ENCODE peak calls at places on chromosomes 13 and 19, in five cellular contexts. One of them, this sample, is unnamed. For H3K27me3, the result is how much of the 10 kb centered on the place peaks cover.

GRCh38 chr19:54252243-54252642 is 4.8 kb downstream of the LILRB5 start:
- DNase-seq in neural progenitor cell: no peak
- DNase-seq in thoracic aorta: no peak
- DNase-seq in stomach: no peak
- DNase-seq in effector memory CD4-positive, alpha-beta T cell: no peak
- DNase-seq in this sample: no peak

GRCh38 chr19:29089315-29089855 is 123.6 kb downstream of the UQCRFS1 start:
- DNase-seq in neural progenitor cell: no peak
- DNase-seq in thoracic aorta: no peak
- DNase-seq in stomach: no peak
- DNase-seq in effector memory CD4-positive, alpha-beta T cell: no peak
- DNase-seq in this sample: no peak

GRCh38 chr13:99652141-99652540 is 150.9 kb downstream of the TM9SF2 start:
- DNase-seq in neural progenitor cell: no peak
- DNase-seq in thoracic aorta: no peak
- DNase-seq in stomach: no peak
- DNase-seq in effector memory CD4-positive, alpha-beta T cell: no peak
- DNase-seq in this sample: no peak

GRCh38 chr19:50319156-50319555 is 10.0 kb downstream of the KCNC3 start:
- DNase-seq in neural progenitor cell: no peak
- DNase-seq in thoracic aorta: no peak
- DNase-seq in stomach: no peak
- DNase-seq in effector memory CD4-positive, alpha-beta T cell: no peak
- DNase-seq in this sample: no peak

GRCh38 chr19:34149873-34150272 is 22.4 kb upstream of the LSM14A start:
- DNase-seq in neural progenitor cell: no peak
- DNase-seq in thoracic aorta: no peak
- DNase-seq in stomach: no peak
- DNase-seq in effector memory CD4-positive, alpha-beta T cell: no peak
- DNase-seq in this sample: no peak

GRCh38 chr13:24097064-24097463 is 63.5 kb upstream of the SPATA13 start:
- DNase-seq in neural progenitor cell: no peak
- DNase-seq in thoracic aorta: no peak
- DNase-seq in stomach: no peak
- DNase-seq in effector memory CD4-positive, alpha-beta T cell: no peak
- DNase-seq in this sample: no peak

GRCh38 chr13:101019126-101019525 is 344.5 kb upstream of the TMTC4 start:
- DNase-seq in neural progenitor cell: no peak
- DNase-seq in thoracic aorta: no peak
- DNase-seq in stomach: no peak
- DNase-seq in effector memory CD4-positive, alpha-beta T cell: no peak
- DNase-seq in this sample: no peak

GRCh38 chr13:33761744-33762143 is 56.2 kb upstream of the RFC3 start:
- DNase-seq in neural progenitor cell: peak
- DNase-seq in thoracic aorta: no peak
- DNase-seq in stomach: no peak
- DNase-seq in effector memory CD4-positive, alpha-beta T cell: no peak
- DNase-seq in this sample: no peak

GRCh38 chr13:112953591-112954487 is 15.2 kb upstream of the MCF2L start:
- DNase-seq in neural progenitor cell: no peak
- DNase-seq in thoracic aorta: no peak
- DNase-seq in stomach: peak
- DNase-seq in effector memory CD4-positive, alpha-beta T cell: no peak
- DNase-seq in this sample: peak

GRCh38 chr13:31037874-31038475 is 105.5 kb downstream of the TEX26 start:
- DNase-seq in neural progenitor cell: no peak
- DNase-seq in thoracic aorta: no peak
- DNase-seq in stomach: no peak
- DNase-seq in effector memory CD4-positive, alpha-beta T cell: no peak
- DNase-seq in this sample: no peak

GRCh38 chr13:70747305-70747704 is 639.1 kb upstream of the KLHL1 start:
- DNase-seq in neural progenitor cell: no peak
- DNase-seq in thoracic aorta: no peak
- DNase-seq in stomach: no peak
- DNase-seq in effector memory CD4-positive, alpha-beta T cell: no peak
- DNase-seq in this sample: no peak

GRCh38 chr13:43389573-43389972 is 366.2 kb downstream of the DNAJC15 start:
- DNase-seq in neural progenitor cell: no peak
- DNase-seq in thoracic aorta: no peak
- DNase-seq in stomach: no peak
- DNase-seq in effector memory CD4-positive, alpha-beta T cell: no peak
- DNase-seq in this sample: no peak

GRCh38 chr13:113113846-113114271 is 8.3 kb downstream of the F7 start:
- DNase-seq in neural progenitor cell: no peak
- DNase-seq in thoracic aorta: no peak
- DNase-seq in stomach: no peak
- DNase-seq in effector memory CD4-positive, alpha-beta T cell: no peak
- DNase-seq in this sample: no peak

DNA sequence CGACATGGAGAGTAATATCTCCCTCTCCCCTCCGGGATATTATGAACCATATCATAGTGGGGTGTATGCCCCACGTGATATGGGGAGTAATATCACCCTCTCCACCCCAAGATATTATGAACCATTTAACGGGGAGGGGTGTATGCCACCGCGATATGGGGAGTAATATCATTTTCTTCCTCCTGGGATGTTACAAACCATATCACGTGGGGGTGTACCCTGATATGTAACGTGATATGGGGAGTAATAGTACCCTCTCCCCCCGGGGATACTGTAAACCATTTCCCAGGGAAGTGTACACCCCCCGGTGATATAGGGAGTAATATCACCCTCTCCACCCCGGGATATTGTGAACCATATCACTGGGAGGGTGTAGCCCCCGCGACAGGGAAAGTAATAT is 62.1 kb downstream of the ERICH4 start:
- DNase-seq in neural progenitor cell: no peak
- DNase-seq in thoracic aorta: no peak
- DNase-seq in stomach: no peak
- DNase-seq in effector memory CD4-positive, alpha-beta T cell: no peak
- DNase-seq in this sample: no peak
- H3K27me3 ChIP-seq in neural progenitor cell: under half
- H3K27me3 ChIP-seq in thoracic aorta: under half
- H3K27me3 ChIP-seq in stomach: half or more
- H3K27me3 ChIP-seq in effector memory CD4-positive, alpha-beta T cell: under half
- H3K27me3 ChIP-seq in this sample: under half

DNA sequence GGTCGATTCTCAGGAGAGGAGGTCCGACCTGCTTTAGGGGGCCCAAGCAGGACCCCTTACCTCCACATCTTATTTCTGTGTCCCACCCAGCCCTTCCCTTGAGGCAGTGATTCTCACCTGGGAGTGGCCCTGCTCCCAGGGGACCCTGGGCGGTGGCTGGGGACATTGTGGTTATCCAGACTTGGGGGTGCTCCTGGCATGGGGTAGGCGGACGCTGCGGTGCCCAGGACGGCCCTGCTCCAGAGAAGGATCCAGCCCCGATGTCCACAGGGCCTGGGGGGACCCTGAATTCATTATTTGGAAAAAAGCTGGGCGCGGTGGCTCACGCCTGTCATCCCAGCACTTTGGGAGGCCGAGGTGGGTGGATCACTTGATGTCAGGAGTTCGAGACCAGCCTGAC is 84.4 kb downstream of the GADD45B start:
- DNase-seq in neural progenitor cell: no peak
- DNase-seq in thoracic aorta: no peak
- DNase-seq in stomach: no peak
- DNase-seq in effector memory CD4-positive, alpha-beta T cell: no peak
- DNase-seq in this sample: no peak
- H3K4me3 ChIP-seq in neural progenitor cell: no peak
- H3K4me3 ChIP-seq in thoracic aorta: no peak
- H3K4me3 ChIP-seq in stomach: no peak
- H3K4me3 ChIP-seq in effector memory CD4-positive, alpha-beta T cell: no peak
- H3K4me3 ChIP-seq in this sample: no peak

DNA sequence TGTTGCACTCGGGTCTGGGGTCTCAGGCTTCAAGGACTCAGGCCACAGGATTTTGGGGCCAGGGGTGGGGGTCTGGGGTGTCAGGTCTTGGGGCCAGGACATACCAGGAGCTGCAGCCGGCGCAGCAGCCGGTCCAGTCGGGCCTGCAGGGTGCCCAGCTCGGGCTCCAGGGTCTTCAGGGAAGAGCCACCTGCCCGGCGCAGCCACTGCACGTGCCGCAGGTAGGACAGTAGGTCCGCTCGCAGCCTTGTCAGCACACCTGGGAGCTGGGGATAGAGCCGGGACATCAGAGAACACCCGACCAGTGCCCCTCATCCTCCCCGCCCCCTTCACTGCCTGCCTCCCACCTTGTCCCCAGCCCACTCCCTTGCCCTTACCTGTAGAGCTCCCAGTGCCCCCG is 2.2 kb downstream of the IL11 start:
- DNase-seq in neural progenitor cell: no peak
- DNase-seq in thoracic aorta: no peak
- DNase-seq in stomach: no peak
- DNase-seq in effector memory CD4-positive, alpha-beta T cell: no peak
- DNase-seq in this sample: no peak
- H3K27me3 ChIP-seq in neural progenitor cell: half or more
- H3K27me3 ChIP-seq in thoracic aorta: under half
- H3K27me3 ChIP-seq in stomach: half or more
- H3K27me3 ChIP-seq in effector memory CD4-positive, alpha-beta T cell: under half
- H3K27me3 ChIP-seq in this sample: under half

DNA sequence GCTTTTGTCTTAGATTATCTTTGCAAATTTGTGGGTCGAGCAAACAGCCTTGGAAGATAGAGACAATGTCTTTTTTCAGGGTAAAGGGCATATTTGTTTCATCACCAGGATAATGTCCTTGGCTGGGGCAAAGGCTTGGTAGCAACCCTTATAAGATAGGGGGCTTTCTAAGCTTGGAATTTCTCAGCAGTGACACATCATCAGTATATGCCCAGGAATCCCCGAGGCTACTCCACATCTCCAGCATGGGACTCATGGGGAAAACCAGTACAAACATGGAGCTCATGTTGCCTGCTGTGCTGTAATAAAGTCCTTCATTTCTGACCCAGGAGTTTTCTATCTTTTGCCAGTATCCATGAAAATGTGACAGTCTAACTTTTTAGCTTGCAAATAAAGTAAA is 77.1 kb downstream of the DCLK1 start:
- DNase-seq in neural progenitor cell: no peak
- DNase-seq in thoracic aorta: no peak
- DNase-seq in stomach: no peak
- DNase-seq in effector memory CD4-positive, alpha-beta T cell: no peak
- DNase-seq in this sample: no peak
- H3K4me3 ChIP-seq in neural progenitor cell: no peak
- H3K4me3 ChIP-seq in thoracic aorta: no peak
- H3K4me3 ChIP-seq in stomach: no peak
- H3K4me3 ChIP-seq in effector memory CD4-positive, alpha-beta T cell: no peak
- H3K4me3 ChIP-seq in this sample: no peak

This sample was measured in Peyer's patch.